ENCODE peak calls at places on chromosomes 5 and 9, in four cellular contexts. One of them, this sample, is unnamed.

GRCh38 chr9:71270554-71270953 is 149.1 kb upstream of the TRPM3 start:
- DNase-seq in A673: no peak
- DNase-seq in heart right ventricle: no peak
- DNase-seq in Peyer's patch: no peak
- DNase-seq in this sample: no peak

GRCh38 chr9:97985058-97985861 is 2.1 kb downstream of the ANP32B start:
- DNase-seq in A673: peak
- DNase-seq in heart right ventricle: peak
- DNase-seq in Peyer's patch: peak
- DNase-seq in this sample: peak

GRCh38 chr5:150571836-150572235 is 63.9 kb downstream of the NDST1 start:
- DNase-seq in A673: no peak
- DNase-seq in heart right ventricle: no peak
- DNase-seq in Peyer's patch: no peak
- DNase-seq in this sample: no peak

GRCh38 chr5:98201006-98201620 is 572.4 kb upstream of the RGMB start:
- DNase-seq in A673: no peak
- DNase-seq in heart right ventricle: no peak
- DNase-seq in Peyer's patch: no peak
- DNase-seq in this sample: no peak

GRCh38 chr5:169165052-169165451 is 135.9 kb downstream of the SLIT3 start:
- DNase-seq in A673: no peak
- DNase-seq in heart right ventricle: no peak
- DNase-seq in Peyer's patch: no peak
- DNase-seq in this sample: no peak

GRCh38 chr5:378301-378891 is 56.9 kb downstream of the AHRR start:
- DNase-seq in A673: no peak
- DNase-seq in heart right ventricle: no peak
- DNase-seq in Peyer's patch: peak
- DNase-seq in this sample: peak

GRCh38 chr9:117205806-117206205 is 209.1 kb downstream of the ASTN2 start:
- DNase-seq in A673: no peak
- DNase-seq in heart right ventricle: no peak
- DNase-seq in Peyer's patch: no peak
- DNase-seq in this sample: no peak

GRCh38 chr5:140346348-140347221 is at the start of gene HBEGF:
- DNase-seq in A673: peak
- DNase-seq in heart right ventricle: peak
- DNase-seq in Peyer's patch: peak
- DNase-seq in this sample: peak

GRCh38 chr5:173625686-173626500 is 9.4 kb upstream of the BOD1 start:
- DNase-seq in A673: no peak
- DNase-seq in heart right ventricle: no peak
- DNase-seq in Peyer's patch: no peak
- DNase-seq in this sample: peak

GRCh38 chr5:122775713-122776084 is 819 bp downstream of the SNX2 start:
- DNase-seq in A673: no peak
- DNase-seq in heart right ventricle: no peak
- DNase-seq in Peyer's patch: no peak
- DNase-seq in this sample: peak

GRCh38 chr9:88748566-88749238 is 213.7 kb downstream of the NXNL2 start:
- DNase-seq in A673: peak
- DNase-seq in heart right ventricle: peak
- DNase-seq in Peyer's patch: no peak
- DNase-seq in this sample: no peak

GRCh38 chr5:175797521-175798038 is 73.8 kb upstream of the CPLX2 start:
- DNase-seq in A673: no peak
- DNase-seq in heart right ventricle: no peak
- DNase-seq in Peyer's patch: no peak
- DNase-seq in this sample: no peak

GRCh38 chr9:115000217-115000639 is 69.8 kb upstream of the TNFSF8 start:
- DNase-seq in A673: no peak
- DNase-seq in heart right ventricle: no peak
- DNase-seq in Peyer's patch: no peak
- DNase-seq in this sample: no peak

GRCh38 chr9:122777052-122777451 is 11.7 kb upstream of the OR5C1 start:
- DNase-seq in A673: no peak
- DNase-seq in heart right ventricle: no peak
- DNase-seq in Peyer's patch: no peak
- DNase-seq in this sample: no peak

GRCh38 chr5:116771466-116772151 is 197.0 kb upstream of the SEMA6A start:
- DNase-seq in A673: no peak
- DNase-seq in heart right ventricle: no peak
- DNase-seq in Peyer's patch: no peak
- DNase-seq in this sample: no peak

GRCh38 chr9:23380821-23381220 is 445.2 kb downstream of the ELAVL2 start:
- DNase-seq in A673: no peak
- DNase-seq in heart right ventricle: no peak
- DNase-seq in Peyer's patch: no peak
- DNase-seq in this sample: no peak

GRCh38 chr5:132386644-132387286 is 17.3 kb downstream of the SLC22A5 start:
- DNase-seq in A673: peak
- DNase-seq in heart right ventricle: peak
- DNase-seq in Peyer's patch: peak
- DNase-seq in this sample: peak

GRCh38 chr9:95383845-95384244 is 66.3 kb upstream of the FANCC start:
- DNase-seq in A673: no peak
- DNase-seq in heart right ventricle: no peak
- DNase-seq in Peyer's patch: no peak
- DNase-seq in this sample: no peak

GRCh38 chr9:85931495-85931894 is 9.5 kb upstream of the NAA35 start:
- DNase-seq in A673: no peak
- DNase-seq in heart right ventricle: no peak
- DNase-seq in Peyer's patch: no peak
- DNase-seq in this sample: no peak

GRCh38 chr5:115962565-115963402 is 509 bp downstream of the LVRN start:
- DNase-seq in A673: no peak
- DNase-seq in heart right ventricle: peak
- DNase-seq in Peyer's patch: no peak
- DNase-seq in this sample: no peak

GRCh38 chr9:115400801-115401200 is 282.8 kb upstream of the TNC start:
- DNase-seq in A673: no peak
- DNase-seq in heart right ventricle: no peak
- DNase-seq in Peyer's patch: no peak
- DNase-seq in this sample: no peak

GRCh38 chr5:173612948-173613347 is 3.5 kb downstream of the BOD1 start:
- DNase-seq in A673: no peak
- DNase-seq in heart right ventricle: no peak
- DNase-seq in Peyer's patch: no peak
- DNase-seq in this sample: peak

GRCh38 chr5:21254161-21254560 is 1266.2 kb upstream of the CDH18 start:
- DNase-seq in A673: no peak
- DNase-seq in heart right ventricle: no peak
- DNase-seq in Peyer's patch: no peak
- DNase-seq in this sample: no peak

GRCh38 chr5:86665984-86666760 is 48.4 kb downstream of the COX7C start:
- DNase-seq in A673: no peak
- DNase-seq in heart right ventricle: no peak
- DNase-seq in Peyer's patch: peak
- DNase-seq in this sample: no peak

GRCh38 chr5:57117601-57118000 is 56.3 kb upstream of the GPBP1 start:
- DNase-seq in A673: no peak
- DNase-seq in heart right ventricle: no peak
- DNase-seq in Peyer's patch: no peak
- DNase-seq in this sample: peak

GRCh38 chr9:131302244-131303075 is 12.9 kb downstream of the PLPP7 start:
- DNase-seq in A673: no peak
- DNase-seq in heart right ventricle: peak
- DNase-seq in Peyer's patch: no peak
- DNase-seq in this sample: peak

GRCh38 chr5:1111727-1112289 is at the start of gene SLC12A7:
- DNase-seq in A673: peak
- DNase-seq in heart right ventricle: peak
- DNase-seq in Peyer's patch: peak
- DNase-seq in this sample: no peak

GRCh38 chr5:123487298-123487697 is 24.7 kb upstream of the CSNK1G3 start:
- DNase-seq in A673: peak
- DNase-seq in heart right ventricle: no peak
- DNase-seq in Peyer's patch: no peak
- DNase-seq in this sample: no peak

GRCh38 chr9:38373679-38374078 is 18.8 kb upstream of the ALDH1B1 start:
- DNase-seq in A673: no peak
- DNase-seq in heart right ventricle: no peak
- DNase-seq in Peyer's patch: no peak
- DNase-seq in this sample: no peak

DNA sequence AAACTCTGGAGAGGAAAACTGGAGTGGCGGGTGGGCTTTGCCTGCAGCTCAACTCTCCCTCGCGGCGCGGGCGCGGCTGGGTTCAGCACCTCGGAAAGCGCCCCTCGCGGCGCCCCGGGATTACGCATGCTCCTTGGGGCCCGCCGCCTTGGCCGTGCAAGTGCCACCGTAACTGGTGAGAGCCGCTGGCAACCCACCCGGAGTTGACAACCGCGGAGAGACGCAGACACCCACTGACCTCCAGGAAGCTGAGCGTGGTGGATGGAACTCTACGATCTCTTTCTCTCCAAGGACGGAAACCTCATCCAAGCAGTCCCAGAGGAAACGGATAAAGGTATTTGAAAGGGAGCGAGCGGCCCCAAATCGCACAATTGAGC is 194 bp upstream of the RXFP3 start:
- DNase-seq in A673: peak
- DNase-seq in heart right ventricle: peak
- DNase-seq in Peyer's patch: no peak
- DNase-seq in this sample: peak
- H3K4me3 ChIP-seq in A673: peak
- H3K4me3 ChIP-seq in heart right ventricle: peak
- H3K4me3 ChIP-seq in Peyer's patch: no peak
- H3K4me3 ChIP-seq in this sample: no peak

GRCh38 chr9:137411670-137412380 is 11.1 kb downstream of the EXD3 start:
- DNase-seq in A673: peak
- DNase-seq in heart right ventricle: peak
- DNase-seq in Peyer's patch: peak
- DNase-seq in this sample: peak
- H3K4me3 ChIP-seq in A673: no peak
- H3K4me3 ChIP-seq in heart right ventricle: no peak
- H3K4me3 ChIP-seq in Peyer's patch: no peak
- H3K4me3 ChIP-seq in this sample: peak

GRCh38 chr9:93862877-93863545 is 92.1 kb downstream of the BARX1 start:
- DNase-seq in A673: no peak
- DNase-seq in heart right ventricle: no peak
- DNase-seq in Peyer's patch: no peak
- DNase-seq in this sample: no peak
- H3K4me3 ChIP-seq in A673: no peak
- H3K4me3 ChIP-seq in heart right ventricle: no peak
- H3K4me3 ChIP-seq in Peyer's patch: no peak
- H3K4me3 ChIP-seq in this sample: no peak

DNA sequence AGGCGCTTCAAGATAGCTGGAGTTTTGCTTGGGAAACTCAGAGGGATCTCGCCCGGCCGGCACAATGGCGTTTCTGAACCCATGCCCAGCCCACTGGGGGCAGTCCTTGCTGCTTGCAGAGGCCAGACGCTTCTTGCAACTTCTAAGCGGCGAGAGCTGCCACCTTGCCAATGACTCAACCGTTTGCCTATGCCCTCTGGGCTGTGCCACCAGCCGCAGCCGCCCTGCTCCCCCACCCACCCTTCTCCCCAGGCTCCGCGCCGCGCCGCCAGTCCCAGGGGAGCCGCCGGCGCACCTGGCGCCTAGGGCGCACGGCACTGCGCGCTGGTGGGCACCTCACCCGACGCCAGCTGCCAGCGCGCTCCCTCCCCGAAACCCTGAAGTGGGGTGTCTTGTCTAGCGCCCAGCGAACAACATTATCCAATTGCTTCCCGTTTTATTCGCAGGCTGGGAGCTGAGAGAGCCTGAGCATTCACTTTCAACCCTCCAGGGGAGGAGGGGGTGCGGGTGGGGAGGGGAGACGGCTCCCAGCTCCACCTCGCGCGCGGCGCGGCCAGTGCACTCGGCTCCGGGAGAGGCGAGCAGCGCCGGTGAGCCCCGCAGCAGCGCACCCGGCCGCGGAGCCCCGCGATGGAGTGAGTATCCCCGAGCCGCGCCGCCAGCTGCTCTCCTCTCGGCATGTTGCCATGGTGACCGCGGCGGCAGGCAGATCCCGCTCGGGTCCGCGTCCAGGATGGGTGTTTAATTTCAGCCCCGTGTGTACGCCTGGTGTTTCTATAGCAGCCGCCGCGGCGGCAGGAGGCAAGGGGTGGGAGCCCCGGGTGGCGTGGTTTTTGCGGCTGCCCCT is 139.5 kb upstream of the PALM2AKAP2 start:
- DNase-seq in A673: peak
- DNase-seq in heart right ventricle: peak
- DNase-seq in Peyer's patch: no peak
- DNase-seq in this sample: no peak
- H3K4me3 ChIP-seq in A673: peak
- H3K4me3 ChIP-seq in heart right ventricle: peak
- H3K4me3 ChIP-seq in Peyer's patch: no peak
- H3K4me3 ChIP-seq in this sample: no peak

GRCh38 chr5:160133071-160133917 is 14.0 kb upstream of the PWWP2A start:
- DNase-seq in A673: no peak
- DNase-seq in heart right ventricle: peak
- DNase-seq in Peyer's patch: no peak
- DNase-seq in this sample: peak
- H3K4me3 ChIP-seq in A673: no peak
- H3K4me3 ChIP-seq in heart right ventricle: peak
- H3K4me3 ChIP-seq in Peyer's patch: no peak
- H3K4me3 ChIP-seq in this sample: no peak

DNA sequence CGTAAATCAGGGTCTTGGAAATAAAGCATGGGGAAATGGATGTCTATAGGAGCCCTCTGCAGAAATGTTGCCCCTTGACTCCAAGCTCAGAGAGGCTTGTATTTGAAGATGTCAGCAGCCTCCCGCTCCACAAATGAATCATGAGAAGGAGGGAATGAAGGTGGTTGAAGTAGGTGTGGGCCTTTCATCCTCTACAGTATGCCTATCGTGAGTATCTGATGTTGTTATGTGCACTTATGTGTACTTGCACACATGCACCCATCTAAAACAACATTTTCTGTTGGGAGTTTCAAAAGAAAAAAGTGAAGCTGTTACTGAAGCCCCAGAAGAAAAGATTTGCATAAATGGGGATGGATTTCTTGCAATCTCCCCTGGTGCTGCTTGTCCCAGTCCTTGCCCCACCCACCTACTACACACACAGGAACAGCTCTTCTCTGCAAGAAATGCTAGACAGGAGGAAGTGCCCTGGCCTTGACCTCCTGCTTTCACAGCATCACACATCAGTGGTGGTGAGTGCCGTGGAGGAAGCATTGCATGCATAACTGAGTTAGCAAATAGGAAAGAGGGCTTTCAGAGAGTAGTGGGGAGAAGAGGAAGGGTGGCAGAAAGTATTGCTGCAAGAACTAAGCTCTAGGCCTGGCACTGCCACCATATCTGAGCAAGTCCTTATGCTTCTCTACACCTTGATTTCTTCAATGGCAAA is 156.1 kb downstream of the SNX18 start:
- DNase-seq in A673: no peak
- DNase-seq in heart right ventricle: peak
- DNase-seq in Peyer's patch: peak
- DNase-seq in this sample: peak
- H3K4me3 ChIP-seq in A673: no peak
- H3K4me3 ChIP-seq in heart right ventricle: no peak
- H3K4me3 ChIP-seq in Peyer's patch: no peak
- H3K4me3 ChIP-seq in this sample: no peak